ENCODE peak calls at places on chromosome 17, in five cellular contexts. One of them, this sample, is unnamed. For H3K27me3, the result is how much of the 10 kb centered on the place peaks cover.

GRCh38 chr17:43171761-43172487 is 910 bp downstream of the NBR1 start:
- DNase-seq in cardiac muscle cell: peak
- DNase-seq in testis: peak
- DNase-seq in psoas muscle: no peak
- DNase-seq in adrenal gland: peak
- DNase-seq in this sample: no peak

GRCh38 chr17:42171831-42172230 is 9.1 kb downstream of the KCNH4 start:
- DNase-seq in cardiac muscle cell: no peak
- DNase-seq in testis: no peak
- DNase-seq in psoas muscle: no peak
- DNase-seq in adrenal gland: no peak
- DNase-seq in this sample: no peak

GRCh38 chr17:44987194-44987882 is 19.2 kb upstream of the C1QL1 start:
- DNase-seq in cardiac muscle cell: peak
- DNase-seq in testis: no peak
- DNase-seq in psoas muscle: no peak
- DNase-seq in adrenal gland: no peak
- DNase-seq in this sample: no peak

GRCh38 chr17:10790491-10791401 is 13.2 kb downstream of the TMEM238L start:
- DNase-seq in cardiac muscle cell: no peak
- DNase-seq in testis: peak
- DNase-seq in psoas muscle: no peak
- DNase-seq in adrenal gland: peak
- DNase-seq in this sample: no peak

GRCh38 chr17:77577491-77577890 is 381.0 kb upstream of the TNRC6C start:
- DNase-seq in cardiac muscle cell: no peak
- DNase-seq in testis: no peak
- DNase-seq in psoas muscle: no peak
- DNase-seq in adrenal gland: no peak
- DNase-seq in this sample: no peak

GRCh38 chr17:6041261-6041660 is 28.9 kb upstream of the WSCD1 start:
- DNase-seq in cardiac muscle cell: no peak
- DNase-seq in testis: no peak
- DNase-seq in psoas muscle: no peak
- DNase-seq in adrenal gland: no peak
- DNase-seq in this sample: no peak

GRCh38 chr17:81000631-81001357 is 9.2 kb downstream of the CHMP6 start:
- DNase-seq in cardiac muscle cell: no peak
- DNase-seq in testis: no peak
- DNase-seq in psoas muscle: no peak
- DNase-seq in adrenal gland: no peak
- DNase-seq in this sample: no peak

GRCh38 chr17:78107976-78108725 is 20.4 kb downstream of the TMC6 start:
- DNase-seq in cardiac muscle cell: no peak
- DNase-seq in testis: no peak
- DNase-seq in psoas muscle: no peak
- DNase-seq in adrenal gland: no peak
- DNase-seq in this sample: peak

GRCh38 chr17:8650119-8650499 is 19.6 kb upstream of the MYH10 start:
- DNase-seq in cardiac muscle cell: no peak
- DNase-seq in testis: no peak
- DNase-seq in psoas muscle: no peak
- DNase-seq in adrenal gland: no peak
- DNase-seq in this sample: no peak

GRCh38 chr17:66677201-66677981 is 157.5 kb upstream of the CACNG5 start:
- DNase-seq in cardiac muscle cell: no peak
- DNase-seq in testis: no peak
- DNase-seq in psoas muscle: no peak
- DNase-seq in adrenal gland: no peak
- DNase-seq in this sample: no peak

GRCh38 chr17:4881761-4882555 is 17.4 kb upstream of the C17orf107 start:
- DNase-seq in cardiac muscle cell: peak
- DNase-seq in testis: peak
- DNase-seq in psoas muscle: peak
- DNase-seq in adrenal gland: peak
- DNase-seq in this sample: peak

GRCh38 chr17:4436846-4437245 is 3.1 kb downstream of the SPNS3 start:
- DNase-seq in cardiac muscle cell: no peak
- DNase-seq in testis: no peak
- DNase-seq in psoas muscle: no peak
- DNase-seq in adrenal gland: no peak
- DNase-seq in this sample: no peak

GRCh38 chr17:32654351-32654750 is 167.6 kb downstream of the CDK5R1 start:
- DNase-seq in cardiac muscle cell: no peak
- DNase-seq in testis: no peak
- DNase-seq in psoas muscle: no peak
- DNase-seq in adrenal gland: no peak
- DNase-seq in this sample: no peak

GRCh38 chr17:50684612-50685333 is 22.9 kb downstream of the ANKRD40 start:
- DNase-seq in cardiac muscle cell: no peak
- DNase-seq in testis: no peak
- DNase-seq in psoas muscle: no peak
- DNase-seq in adrenal gland: peak
- DNase-seq in this sample: no peak

GRCh38 chr17:7834554-7834890 is 505 bp downstream of the KDM6B start:
- DNase-seq in cardiac muscle cell: no peak
- DNase-seq in testis: peak
- DNase-seq in psoas muscle: peak
- DNase-seq in adrenal gland: peak
- DNase-seq in this sample: peak

GRCh38 chr17:45273551-45273957 is 11.7 kb upstream of the SPATA32 start:
- DNase-seq in cardiac muscle cell: no peak
- DNase-seq in testis: no peak
- DNase-seq in psoas muscle: peak
- DNase-seq in adrenal gland: no peak
- DNase-seq in this sample: no peak

GRCh38 chr17:46911311-46911710 is 11.6 kb upstream of the GOSR2 start:
- DNase-seq in cardiac muscle cell: no peak
- DNase-seq in testis: no peak
- DNase-seq in psoas muscle: no peak
- DNase-seq in adrenal gland: no peak
- DNase-seq in this sample: no peak

GRCh38 chr17:41048441-41048840 is 1.3 kb upstream of the KRTAP2-1 start:
- DNase-seq in cardiac muscle cell: no peak
- DNase-seq in testis: no peak
- DNase-seq in psoas muscle: no peak
- DNase-seq in adrenal gland: no peak
- DNase-seq in this sample: no peak

GRCh38 chr17:33202011-33202410 is 91.1 kb downstream of the ASIC2 start:
- DNase-seq in cardiac muscle cell: no peak
- DNase-seq in testis: no peak
- DNase-seq in psoas muscle: no peak
- DNase-seq in adrenal gland: no peak
- DNase-seq in this sample: no peak

GRCh38 chr17:38584350-38584925 is 21.3 kb downstream of the SRCIN1 start:
- DNase-seq in cardiac muscle cell: peak
- DNase-seq in testis: peak
- DNase-seq in psoas muscle: peak
- DNase-seq in adrenal gland: peak
- DNase-seq in this sample: peak

GRCh38 chr17:29977836-29978235 is 36.4 kb downstream of the EFCAB5 start:
- DNase-seq in cardiac muscle cell: no peak
- DNase-seq in testis: no peak
- DNase-seq in psoas muscle: no peak
- DNase-seq in adrenal gland: no peak
- DNase-seq in this sample: no peak

GRCh38 chr17:83105512-83105911 is 26.1 kb downstream of the METRNL start:
- DNase-seq in cardiac muscle cell: no peak
- DNase-seq in testis: no peak
- DNase-seq in psoas muscle: no peak
- DNase-seq in adrenal gland: no peak
- DNase-seq in this sample: no peak

GRCh38 chr17:61076649-61077048 is 323.0 kb upstream of the TBX2 start:
- DNase-seq in cardiac muscle cell: no peak
- DNase-seq in testis: no peak
- DNase-seq in psoas muscle: no peak
- DNase-seq in adrenal gland: no peak
- DNase-seq in this sample: no peak

GRCh38 chr17:29140631-29141483 is 39.3 kb downstream of the MYO18A start:
- DNase-seq in cardiac muscle cell: peak
- DNase-seq in testis: peak
- DNase-seq in psoas muscle: no peak
- DNase-seq in adrenal gland: no peak
- DNase-seq in this sample: no peak

GRCh38 chr17:71765437-71765836 is 355.4 kb upstream of the SOX9 start:
- DNase-seq in cardiac muscle cell: no peak
- DNase-seq in testis: no peak
- DNase-seq in psoas muscle: no peak
- DNase-seq in adrenal gland: no peak
- DNase-seq in this sample: no peak

GRCh38 chr17:71762526-71762925 is 358.3 kb upstream of the SOX9 start:
- DNase-seq in cardiac muscle cell: no peak
- DNase-seq in testis: no peak
- DNase-seq in psoas muscle: no peak
- DNase-seq in adrenal gland: no peak
- DNase-seq in this sample: no peak

GRCh38 chr17:71760062-71760720 is 360.6 kb upstream of the SOX9 start:
- DNase-seq in cardiac muscle cell: no peak
- DNase-seq in testis: peak
- DNase-seq in psoas muscle: no peak
- DNase-seq in adrenal gland: no peak
- DNase-seq in this sample: no peak

GRCh38 chr17:71759422-71760060 is 361.3 kb upstream of the SOX9 start:
- DNase-seq in cardiac muscle cell: no peak
- DNase-seq in testis: no peak
- DNase-seq in psoas muscle: no peak
- DNase-seq in adrenal gland: no peak
- DNase-seq in this sample: no peak

GRCh38 chr17:71764507-71764906 is 356.3 kb upstream of the SOX9 start:
- DNase-seq in cardiac muscle cell: peak
- DNase-seq in testis: peak
- DNase-seq in psoas muscle: no peak
- DNase-seq in adrenal gland: peak
- DNase-seq in this sample: no peak
- TF ChIP-seq CTCF in cardiac muscle cell: peak
- TF ChIP-seq CTCF in testis: no peak
- TF ChIP-seq CTCF in psoas muscle: peak
- TF ChIP-seq CTCF in adrenal gland: no peak
- TF ChIP-seq CTCF in this sample: peak

DNA sequence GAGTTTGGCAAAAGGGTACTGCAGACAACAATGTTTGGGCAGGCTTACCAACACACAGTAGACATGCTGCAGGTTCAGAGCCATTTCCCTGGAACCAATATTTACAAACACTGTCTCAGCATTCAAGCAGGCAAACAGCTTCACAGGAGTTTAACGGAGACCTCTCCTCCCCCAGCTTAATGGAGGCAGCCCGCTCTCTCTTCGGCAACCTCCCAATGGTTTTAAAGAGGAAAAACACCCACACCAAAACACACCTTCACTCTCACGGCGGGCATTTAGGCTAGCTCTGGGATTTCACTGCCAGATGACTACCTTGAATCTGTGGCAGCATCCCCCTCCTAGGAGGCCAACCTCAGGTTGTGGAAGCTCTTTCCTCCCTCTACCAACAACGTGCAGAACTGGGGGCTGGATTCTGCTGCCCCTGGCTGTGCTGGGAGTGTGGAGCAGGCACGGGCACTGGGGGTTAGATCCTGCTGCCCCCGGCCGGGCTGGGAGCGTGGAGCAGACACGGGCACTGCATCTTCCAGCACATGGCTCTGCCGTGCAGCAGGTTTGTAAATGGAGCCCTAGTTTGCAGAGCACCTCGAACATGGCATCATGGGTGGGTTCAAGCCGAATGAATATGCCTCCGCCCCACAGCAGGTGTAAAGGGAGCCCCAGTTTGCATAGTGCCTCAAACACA is 86.5 kb downstream of the RBFOX3 start:
- DNase-seq in cardiac muscle cell: no peak
- DNase-seq in testis: no peak
- DNase-seq in psoas muscle: no peak
- DNase-seq in adrenal gland: no peak
- DNase-seq in this sample: no peak
- H3K27me3 ChIP-seq in cardiac muscle cell: under half
- H3K27me3 ChIP-seq in testis: under half
- H3K27me3 ChIP-seq in psoas muscle: under half
- H3K27me3 ChIP-seq in adrenal gland: under half
- H3K27me3 ChIP-seq in this sample: half or more

GRCh38 chr17:37438141-37438540 is 31.5 kb downstream of the TADA2A start:
- DNase-seq in cardiac muscle cell: no peak
- DNase-seq in testis: no peak
- DNase-seq in psoas muscle: no peak
- DNase-seq in adrenal gland: no peak
- DNase-seq in this sample: no peak
- TF ChIP-seq CTCF in cardiac muscle cell: peak
- TF ChIP-seq CTCF in testis: peak
- TF ChIP-seq CTCF in psoas muscle: no peak
- TF ChIP-seq CTCF in adrenal gland: peak
- TF ChIP-seq CTCF in this sample: no peak

GRCh38 chr17:48790607-48791127 is 26.4 kb downstream of the TTLL6 start:
- DNase-seq in cardiac muscle cell: no peak
- DNase-seq in testis: no peak
- DNase-seq in psoas muscle: no peak
- DNase-seq in adrenal gland: no peak
- DNase-seq in this sample: no peak

GRCh38 chr17:48787850-48788249 is 29.2 kb downstream of the TTLL6 start:
- DNase-seq in cardiac muscle cell: no peak
- DNase-seq in testis: no peak
- DNase-seq in psoas muscle: no peak
- DNase-seq in adrenal gland: no peak
- DNase-seq in this sample: no peak

GRCh38 chr17:48792033-48792798 is 24.8 kb downstream of the TTLL6 start:
- DNase-seq in cardiac muscle cell: no peak
- DNase-seq in testis: no peak
- DNase-seq in psoas muscle: no peak
- DNase-seq in adrenal gland: no peak
- DNase-seq in this sample: no peak

GRCh38 chr17:48795444-48796162 is 21.4 kb downstream of the TTLL6 start:
- DNase-seq in cardiac muscle cell: no peak
- DNase-seq in testis: no peak
- DNase-seq in psoas muscle: no peak
- DNase-seq in adrenal gland: no peak
- DNase-seq in this sample: no peak

DNA sequence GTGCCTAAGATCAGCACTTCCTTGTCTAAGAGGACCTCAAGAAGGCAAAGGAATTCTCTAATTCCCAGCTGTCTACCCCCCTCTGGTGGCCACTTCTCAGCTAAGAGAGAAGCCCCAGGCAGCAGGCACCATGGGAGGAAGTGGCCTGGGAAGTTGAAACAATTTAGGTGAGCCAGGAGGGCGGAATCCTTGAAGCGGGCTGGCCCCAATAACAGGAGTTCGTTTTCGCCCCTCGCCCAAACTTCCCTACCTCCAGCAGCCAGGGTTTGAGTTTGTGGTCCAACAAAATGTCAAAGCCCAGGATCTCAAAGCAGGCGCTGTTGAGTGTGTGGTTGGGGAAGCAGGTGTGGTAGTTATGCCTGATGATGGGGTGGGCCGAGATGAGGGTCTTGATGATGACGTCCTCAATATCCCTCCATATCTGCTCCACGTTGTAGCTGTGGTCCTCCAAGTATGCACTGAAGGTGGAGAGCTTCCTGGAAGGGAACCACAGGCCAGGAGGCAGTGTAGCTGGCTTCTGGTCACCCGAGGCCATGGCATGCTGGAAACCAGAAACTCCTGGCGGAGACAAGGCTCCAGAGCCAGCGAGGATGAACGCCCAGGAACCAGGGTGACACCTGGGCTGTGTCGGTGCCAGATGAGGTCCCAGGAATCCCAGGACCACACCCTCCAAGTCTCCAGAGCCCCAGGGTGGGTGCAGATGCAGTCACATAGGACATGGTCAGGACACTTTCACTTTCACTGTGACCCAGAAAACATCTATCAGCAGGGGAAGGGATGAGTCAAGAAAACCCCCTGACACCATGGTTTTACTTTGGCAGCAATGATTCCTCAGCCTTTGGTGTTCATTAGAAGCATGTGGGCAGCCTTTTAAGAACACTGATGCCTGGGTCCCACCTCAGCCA is 25.6 kb downstream of the TTLL6 start:
- DNase-seq in cardiac muscle cell: peak
- DNase-seq in testis: peak
- DNase-seq in psoas muscle: peak
- DNase-seq in adrenal gland: peak
- DNase-seq in this sample: peak
- H3K27me3 ChIP-seq in cardiac muscle cell: half or more
- H3K27me3 ChIP-seq in testis: under half
- H3K27me3 ChIP-seq in psoas muscle: under half
- H3K27me3 ChIP-seq in adrenal gland: under half
- H3K27me3 ChIP-seq in this sample: half or more